ENCODE peak calls at places on chromosomes 6 and 20, in five cellular contexts. E is thyroid gland, Q is NCI-H345, J is lung, A is mesothelial cell of epicardium. T is an unnamed sample.

GRCh38 chr20:25032478-25033183 is 25.3 kb downstream of the ACSS1 start:
- DNase-seq in E (no peak), Q (no peak), J (no peak), A (no peak), T (no peak)

GRCh38 chr6:146133866-146134265 is 105.0 kb downstream of the GRM1 start:
- DNase-seq in E (no peak), Q (no peak), J (no peak), A (no peak), T (no peak)

GRCh38 chr20:51760905-51761544 is 7.2 kb downstream of the ATP9A start:
- DNase-seq in E (no peak), Q (no peak), J (no peak), A (no peak), T (no peak)

GRCh38 chr6:29793796-29794195 is 33.8 kb upstream of the HLA-G start:
- DNase-seq in E (no peak), Q (no peak), J (no peak), A (no peak), T (peak)

GRCh38 chr6:44512868-44513641 is 125.5 kb downstream of the CDC5L start:
- DNase-seq in E (peak), Q (no peak), J (no peak), A (no peak), T (no peak)

GRCh38 chr20:56929606-56930005 is 300.5 kb downstream of the TFAP2C start:
- DNase-seq in E (no peak), Q (no peak), J (no peak), A (no peak), T (no peak)

GRCh38 chr6:48835421-48835958 is 627.6 kb downstream of the MMUT start:
- DNase-seq in E (no peak), Q (no peak), J (no peak), A (no peak), T (no peak)

GRCh38 chr20:57071283-57071701 is 195.1 kb downstream of the BMP7 start:
- DNase-seq in E (no peak), Q (peak), J (no peak), A (no peak), T (no peak)

GRCh38 chr20:63065911-63066310 is 59.1 kb upstream of the BHLHE23 start:
- DNase-seq in E (no peak), Q (no peak), J (no peak), A (no peak), T (no peak)

GRCh38 chr20:37295595-37295994 is 6.1 kb downstream of the MANBAL start:
- DNase-seq in E (no peak), Q (peak), J (no peak), A (no peak), T (no peak)

GRCh38 chr6:133903855-133904254 is 14.9 kb downstream of the TCF21 start:
- DNase-seq in E (no peak), Q (no peak), J (no peak), A (no peak), T (no peak)

GRCh38 chr20:13119583-13119982 is 101.5 kb upstream of the ISM1 start:
- DNase-seq in E (peak), Q (peak), J (peak), A (no peak), T (no peak)

GRCh38 chr6:157518399-157519250 is 137.6 kb downstream of the ZDHHC14 start:
- DNase-seq in E (peak), Q (no peak), J (no peak), A (no peak), T (no peak)

GRCh38 chr6:37082390-37082789 is 76.9 kb downstream of the FGD2 start:
- DNase-seq in E (no peak), Q (no peak), J (no peak), A (no peak), T (no peak)

GRCh38 chr6:31806470-31807272 is at the start of gene LSM2:
- DNase-seq in E (peak), Q (peak), J (peak), A (peak), T (peak)

GRCh38 chr20:36402708-36403107 is 96.6 kb downstream of the DLGAP4 start:
- DNase-seq in E (no peak), Q (no peak), J (no peak), A (no peak), T (no peak)

GRCh38 chr20:37381621-37382538 is 35.9 kb downstream of the SRC start:
- DNase-seq in E (no peak), Q (no peak), J (no peak), A (no peak), T (no peak)

GRCh38 chr20:32477594-32478512 is 107.3 kb downstream of the NOL4L start:
- DNase-seq in E (no peak), Q (no peak), J (no peak), A (no peak), T (no peak)

GRCh38 chr6:169669889-169670288 is 31.9 kb downstream of the WDR27 start:
- DNase-seq in E (no peak), Q (no peak), J (no peak), A (no peak), T (no peak)

GRCh38 chr20:44153636-44154043 is 33.3 kb downstream of the JPH2 start:
- DNase-seq in E (no peak), Q (no peak), J (no peak), A (no peak), T (no peak)

GRCh38 chr6:92847988-92848387 is 571.4 kb downstream of the EPHA7 start:
- DNase-seq in E (no peak), Q (no peak), J (no peak), A (no peak), T (no peak)

GRCh38 chr20:46093531-46093930 is 3.8 kb upstream of the NCOA5 start:
- DNase-seq in E (no peak), Q (no peak), J (no peak), A (no peak), T (no peak)

GRCh38 chr20:326645-327031 is 1.3 kb downstream of the SOX12 start:
- DNase-seq in E (peak), Q (no peak), J (no peak), A (no peak), T (no peak)

GRCh38 chr6:12717356-12717755 is 789 bp downstream of the PHACTR1 start:
- DNase-seq in E (no peak), Q (no peak), J (no peak), A (no peak), T (no peak)

GRCh38 chr6:143238306-143238705 is 177.6 kb downstream of the AIG1 start:
- DNase-seq in E (no peak), Q (no peak), J (no peak), A (no peak), T (no peak)

GRCh38 chr20:59751075-59751711 is 146.9 kb downstream of the PHACTR3 start:
- DNase-seq in E (peak), Q (peak), J (peak), A (no peak), T (no peak)

GRCh38 chr20:39773380-39774000 is 811.3 kb downstream of the DHX35 start:
- DNase-seq in E (no peak), Q (no peak), J (no peak), A (no peak), T (no peak)

GRCh38 chr20:53869466-53870258 is 200.7 kb downstream of the BCAS1 start:
- DNase-seq in E (peak), Q (peak), J (peak), A (no peak), T (no peak)

GRCh38 chr6:81484251-81484650 is 268.2 kb downstream of the TENT5A start:
- DNase-seq in E (no peak), Q (no peak), J (no peak), A (no peak), T (no peak)

GRCh38 chr20:39107741-39108140 is 145.6 kb downstream of the DHX35 start:
- DNase-seq in E (no peak), Q (no peak), J (no peak), A (no peak), T (no peak)

GRCh38 chr6:7587631-7588100 is 2.3 kb upstream of the SNRNP48 start:
- DNase-seq in E (no peak), Q (no peak), J (no peak), A (no peak), T (no peak)

GRCh38 chr20:4091332-4092135 is 76.2 kb upstream of the RNF24 start:
- DNase-seq in E (peak), Q (no peak), J (peak), A (no peak), T (no peak)

GRCh38 chr6:29970711-29971110 is 28.4 kb downstream of the HLA-A start:
- DNase-seq in E (no peak), Q (no peak), J (no peak), A (no peak), T (no peak)

GRCh38 chr6:151681426-151682059 is 125.9 kb upstream of the ESR1 start:
- DNase-seq in E (peak), Q (no peak), J (no peak), A (no peak), T (peak)

GRCh38 chr6:56593801-56594318 is 48.8 kb downstream of the DST start:
- DNase-seq in E (no peak), Q (no peak), J (no peak), A (no peak), T (no peak)

GRCh38 chr6:105781905-105782304 is 304.2 kb upstream of the PRDM1 start:
- DNase-seq in E (no peak), Q (no peak), J (no peak), A (no peak), T (no peak)

GRCh38 chr20:59081036-59081435 is 38.5 kb upstream of the PRELID3B start:
- DNase-seq in E (no peak), Q (no peak), J (no peak), A (no peak), T (no peak)

GRCh38 chr6:154895841-154896240 is 99.3 kb upstream of the TIAM2 start:
- DNase-seq in E (no peak), Q (no peak), J (no peak), A (no peak), T (no peak)

GRCh38 chr20:61949714-61950630 is 115.7 kb downstream of the TAF4 start:
- DNase-seq in E (no peak), Q (no peak), J (no peak), A (no peak), T (no peak)

T was measured in esophagus muscularis mucosa.